ENCODE peak calls at places on chromosomes 2 and 18, in seven cellular contexts. G is A549, A is K562, N is GM23338, K is HepG2, R is GM12878, E is SK-N-SH. T is an unnamed sample.

GRCh38 chr18:25164211-25164836 is 187.6 kb downstream of the ZNF521 start:
- DNase-seq in R (no peak), K (no peak), E (no peak), N (no peak), A (no peak), G (no peak), T (no peak)

GRCh38 chr18:1438458-1438910 is 533.8 kb downstream of the ADCYAP1 start:
- DNase-seq in A (no peak), E (no peak), K (no peak), G (peak; percentile 1), R (no peak), N (peak; percentile 4), T (no peak)

GRCh38 chr2:43274055-43274454 is 47.6 kb upstream of the ZFP36L2 start:
- DNase-seq in R (no peak), G (no peak), N (no peak), A (no peak), E (no peak), K (no peak), T (no peak)

GRCh38 chr2:43051316-43051715 is 175.1 kb downstream of the ZFP36L2 start:
- DNase-seq in R (no peak), K (no peak), N (no peak), G (peak; percentile 84), E (no peak), A (no peak), T (peak; percentile 26)

GRCh38 chr2:132664096-132664495 is 5.9 kb downstream of the LYPD1 start:
- DNase-seq in G (no peak), N (no peak), R (no peak), K (no peak), E (no peak), A (no peak), T (no peak)

GRCh38 chr2:46647041-46647440 is 167.7 kb downstream of the TMEM247 start:
- DNase-seq in E (no peak), R (no peak), K (no peak), G (no peak), N (no peak), A (no peak), T (no peak)

GRCh38 chr18:22668496-22668895 is 250.8 kb upstream of the CTAGE1 start:
- DNase-seq in A (peak; percentile 13), G (no peak), K (no peak), N (no peak), E (no peak), R (no peak), T (no peak)

GRCh38 chr2:69260666-69261065 is 126.4 kb downstream of the GFPT1 start:
- DNase-seq in E (no peak), R (no peak), G (no peak), K (no peak), N (no peak), A (no peak), T (no peak)

GRCh38 chr2:191631754-191632153 is 46.2 kb upstream of the NABP1 start:
- DNase-seq in A (no peak), N (no peak), G (peak; percentile 52), R (no peak), E (no peak), K (peak; percentile 35), T (no peak)

GRCh38 chr2:219207884-219208740 is 1.5 kb downstream of the ZFAND2B start:
- DNase-seq in R (no peak), G (peak; percentile 39), A (no peak), N (no peak), K (peak; percentile 90), E (peak; percentile 51), T (no peak)

GRCh38 chr2:161355985-161356384 is 47.8 kb downstream of the PSMD14 start:
- DNase-seq in K (no peak), A (no peak), R (no peak), G (no peak), E (no peak), N (no peak), T (no peak)

DNA sequence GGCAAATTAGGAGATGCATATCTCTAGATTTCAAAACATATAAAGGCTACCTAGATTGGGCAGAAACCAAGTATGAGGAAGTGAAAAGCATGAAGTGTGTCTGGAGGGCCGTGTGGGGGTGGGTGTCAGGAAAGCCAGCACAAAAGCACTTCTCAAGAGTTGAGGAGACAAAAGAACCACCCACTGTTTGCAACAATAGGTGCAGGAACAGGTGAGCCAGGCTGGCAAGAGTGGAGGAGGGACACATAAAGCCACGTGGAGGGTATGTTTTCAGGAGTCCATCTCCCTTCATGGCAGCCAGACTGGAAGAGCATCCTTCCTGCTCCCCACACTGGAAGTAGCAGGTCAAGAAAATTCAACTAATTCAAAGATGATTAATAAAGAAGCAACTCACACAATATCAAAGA is 96.4 kb downstream of the CERS6 start:
- DNase-seq in K (no peak), N (peak; percentile 97), R (peak; percentile 63), E (no peak), A (no peak), G (no peak), T (no peak)
- TF ChIP-seq REST in K (no peak), N (no peak), R (no peak), E (no peak), A (no peak), G (no peak), T (no peak)

DNA sequence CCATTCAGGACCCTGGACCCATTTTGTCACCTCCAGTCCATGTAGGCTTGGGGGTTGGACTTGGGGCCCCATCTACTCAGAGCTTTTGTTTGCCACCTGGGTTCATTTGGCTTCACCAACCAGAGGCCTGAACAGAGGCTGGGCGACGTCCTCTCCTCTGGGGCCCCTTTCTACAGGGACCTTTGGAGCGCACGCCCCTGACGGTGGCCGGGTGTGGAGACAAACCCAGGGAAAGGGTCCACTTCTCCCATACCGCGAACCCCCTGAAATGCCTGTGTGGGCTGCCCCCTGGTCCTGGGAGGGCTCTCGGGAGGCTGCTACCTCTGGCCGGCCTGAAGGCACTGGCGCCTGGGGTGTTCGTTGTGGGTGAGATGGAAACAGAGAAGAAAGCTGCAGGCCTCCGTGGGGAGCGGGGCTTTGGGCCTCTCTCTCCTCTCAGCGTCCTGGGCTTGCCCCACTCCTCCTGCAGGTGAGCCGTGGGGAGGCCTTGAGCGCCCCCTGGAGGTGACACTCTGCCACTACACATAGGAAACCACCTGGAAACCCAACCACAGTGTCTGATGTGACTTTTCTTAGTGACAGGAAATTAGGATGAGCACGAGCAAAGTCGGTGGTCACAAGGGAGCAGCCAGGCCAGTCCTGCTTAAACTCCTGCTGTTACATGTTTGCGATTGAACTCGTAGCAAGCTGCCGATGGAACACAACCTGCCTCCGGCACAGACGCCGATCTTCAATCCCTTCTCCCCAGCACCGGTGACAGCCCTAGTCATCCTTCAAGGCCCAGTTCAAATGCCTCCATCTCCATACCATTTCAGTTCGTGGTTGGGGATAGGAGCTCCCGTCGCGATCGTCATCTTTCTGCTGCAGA is 12.0 kb upstream of the NTSR2 start:
- DNase-seq in E (peak; percentile 90), K (peak; percentile 55), G (peak; percentile 43), A (peak; percentile 91), R (no peak), N (peak; percentile 72), T (peak; percentile 19)
- H3K4me2 ChIP-seq in E (no peak overlapping the region), K (peak overlapping the region; percentile 87), G (no peak overlapping the region), A (no peak overlapping the region), R (no peak overlapping the region), N (peak overlapping the region; percentile 64), T (no peak overlapping the region)

DNA sequence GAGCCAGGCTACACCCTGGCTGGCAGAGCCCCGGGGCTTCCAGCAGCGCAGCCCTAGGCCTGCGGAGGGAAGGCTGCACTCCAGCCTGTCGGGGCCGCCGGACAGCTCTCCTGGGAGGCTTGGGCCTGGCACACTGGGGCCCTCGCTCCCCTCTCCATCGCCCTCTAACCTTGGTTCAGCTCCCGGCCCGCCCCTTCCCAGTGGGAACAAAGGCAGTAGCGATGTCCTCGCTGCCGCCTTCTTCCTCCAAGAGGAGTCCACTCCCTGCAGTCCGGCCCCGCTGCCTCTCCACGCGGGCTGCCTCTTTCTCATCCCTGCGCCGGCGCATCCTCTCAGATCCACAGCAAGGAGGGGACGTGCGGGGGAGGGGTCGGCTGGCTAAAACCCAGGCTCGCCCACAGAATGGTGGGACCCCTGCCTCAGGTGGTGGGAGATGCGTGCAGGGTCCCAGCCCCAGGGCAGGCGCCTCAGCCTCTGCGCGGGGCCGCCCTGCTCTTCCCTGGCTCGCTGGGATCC is 138.1 kb downstream of the TWIST2 start:
- DNase-seq in N (peak; percentile 47), G (no peak), E (peak; percentile 16), K (no peak), R (no peak), A (no peak), T (no peak)
- TF ChIP-seq REST in N (no peak), G (no peak), E (no peak), K (no peak), R (no peak), A (no peak), T (no peak)

DNA sequence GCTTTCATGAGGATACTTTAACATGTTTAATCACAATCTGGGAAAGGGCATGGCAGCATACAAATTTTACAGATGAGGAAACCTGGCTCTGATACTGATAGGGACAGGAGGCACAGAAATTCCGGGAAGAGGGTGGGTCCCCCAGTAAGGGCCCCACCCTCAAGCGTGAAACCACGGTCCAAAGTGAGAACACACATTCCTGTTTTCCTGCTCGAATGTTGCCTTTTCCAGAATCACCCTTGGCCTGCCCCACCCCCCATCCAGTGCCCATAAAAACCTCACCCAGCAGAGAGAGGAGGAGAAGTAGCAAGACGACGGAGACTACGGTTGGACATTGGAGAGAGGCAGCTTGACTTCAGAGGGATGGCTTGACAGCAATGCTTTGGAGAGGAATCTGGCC is 98.2 kb downstream of the HIBCH start:
- DNase-seq in N (no peak), A (no peak), E (no peak), K (no peak), G (no peak), R (no peak), T (no peak)
- H3K4me2 ChIP-seq in N (no peak overlapping the region), A (no peak overlapping the region), E (no peak overlapping the region), K (no peak overlapping the region), G (no peak overlapping the region), R (no peak overlapping the region), T (no peak overlapping the region)

DNA sequence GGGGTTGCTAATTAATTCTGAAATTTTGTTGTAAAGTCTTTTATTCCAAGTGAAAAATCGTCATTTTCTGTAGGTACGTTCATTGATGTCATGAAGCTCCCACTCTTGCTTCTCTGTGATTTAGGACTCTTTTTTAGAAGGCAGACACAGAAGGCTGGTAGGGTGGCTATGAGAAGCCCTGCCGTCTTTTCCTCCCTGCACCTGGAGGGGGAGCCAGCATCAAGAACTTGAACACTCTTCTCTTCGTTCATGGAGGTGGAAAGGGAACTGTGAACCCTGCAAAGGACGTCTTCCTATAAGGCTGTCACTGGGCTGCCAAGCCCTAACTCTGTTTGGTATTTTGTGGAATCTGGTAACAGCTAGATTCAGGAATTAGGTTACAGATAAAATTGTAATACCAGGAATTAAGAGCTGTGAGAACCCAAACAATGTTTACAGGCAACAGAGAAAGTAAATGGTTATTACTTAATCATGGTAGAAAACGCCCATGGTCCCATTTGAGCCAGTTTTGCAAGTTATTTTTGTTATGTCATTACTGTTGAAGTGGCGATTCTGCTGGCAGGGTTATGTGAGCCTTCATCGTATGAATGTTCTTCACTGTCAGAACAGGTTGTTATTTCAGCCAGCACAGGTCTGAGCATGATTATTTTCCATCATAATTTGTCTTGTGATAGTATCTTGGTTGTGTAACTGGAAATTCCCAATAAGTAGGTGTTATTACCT is 112.2 kb downstream of the OSBPL6 start:
- DNase-seq in R (peak; percentile 31), E (peak; percentile 47), K (peak; percentile 62), A (peak; percentile 33), G (peak; percentile 62), N (peak; percentile 84), T (peak; percentile 24)
- TF ChIP-seq REST in R (no peak), E (no peak), K (no peak), A (no peak), G (no peak), N (no peak), T (no peak)

T was measured in HCT116.